ENCODE peak calls at places on chromosome 7, in eight cellular contexts. R, U, V, N, G, W, Q and H are unnamed samples.

GRCh38 chr7:140035400-140036223 is 27.1 kb downstream of the PARP12 start:
- DNase-seq in G (no peak), U (peak; percentile 75), N (no peak), R (no peak), V (peak; percentile 89), W (peak; percentile 81), Q (no peak), H (no peak)

GRCh38 chr7:31883761-31884164 is 186.4 kb downstream of the PDE1C start:
- DNase-seq in W (peak; percentile 64), G (no peak), U (peak; percentile 83), R (no peak), N (no peak), Q (no peak), V (peak; percentile 77), H (no peak)

GRCh38 chr7:151665363-151665762 is 145.7 kb upstream of the RHEB start:
- DNase-seq in V (no peak), W (peak; percentile 96), R (no peak), U (peak; percentile 92), G (no peak), N (no peak), Q (no peak), H (no peak)

GRCh38 chr7:4633012-4633411 is 49.1 kb upstream of the FOXK1 start:
- DNase-seq in G (no peak), W (peak; percentile 76), Q (no peak), N (peak; percentile 59), V (peak; percentile 77), R (peak; percentile 50), U (peak; percentile 56), H (no peak)

GRCh38 chr7:1187127-1187526 is 27.1 kb upstream of the ZFAND2A start:
- DNase-seq in R (no peak), Q (no peak), N (no peak), G (no peak), W (no peak), V (no peak), U (no peak), H (no peak)

GRCh38 chr7:5694221-5694754 is 87.2 kb downstream of the RNF216 start:
- DNase-seq in R (no peak), N (no peak), V (peak; percentile 23), Q (no peak), G (no peak), W (peak; percentile 97), U (peak; percentile 97), H (no peak)

GRCh38 chr7:131109757-131110293 is 217.9 kb upstream of the MKLN1 start:
- DNase-seq in N (peak; percentile 92), G (peak; percentile 75), R (peak; percentile 59), W (peak; percentile 78), V (peak; percentile 77), Q (peak; percentile 28), U (peak; percentile 80), H (peak; percentile 89)

GRCh38 chr7:36283711-36284130 is 105.9 kb upstream of the ANLN start:
- DNase-seq in Q (no peak), V (no peak), N (no peak), R (no peak), U (no peak), G (no peak), W (no peak), H (no peak)

GRCh38 chr7:21261627-21262564 is 166.0 kb upstream of the SP4 start:
- DNase-seq in Q (no peak), N (peak; percentile 22), G (peak; percentile 62), R (peak; percentile 32), V (peak; percentile 51), U (peak; percentile 13), W (peak; percentile 18), H (peak; percentile 64)

GRCh38 chr7:108570146-108570755 is 577 bp downstream of the DNAJB9 start:
- DNase-seq in R (peak; percentile 44), Q (no peak), W (peak; percentile 40), G (no peak), U (peak; percentile 55), V (peak; percentile 46), N (peak; percentile 43), H (peak; percentile 64)

GRCh38 chr7:46459942-46460341 is 538.9 kb upstream of the IGFBP3 start:
- DNase-seq in W (peak; percentile 17), G (no peak), N (no peak), U (no peak), V (no peak), R (no peak), Q (no peak), H (no peak)

GRCh38 chr7:138565451-138566114 is 105.5 kb downstream of the TRIM24 start:
- DNase-seq in R (peak; percentile 98), U (peak; percentile 75), W (peak; percentile 78), N (no peak), Q (no peak), G (no peak), V (no peak), H (peak; percentile 37)

GRCh38 chr7:79555571-79555970 is 102.1 kb upstream of the MAGI2 start:
- DNase-seq in U (no peak), R (no peak), N (no peak), V (peak; percentile 17), W (no peak), Q (no peak), G (no peak), H (no peak)

GRCh38 chr7:39954694-39955093 is 4.6 kb downstream of the CDK13 start:
- DNase-seq in N (no peak), V (no peak), R (no peak), W (no peak), G (no peak), U (no peak), Q (no peak), H (no peak)
- H3K4me3 ChIP-seq in N (peak overlapping the region; percentile 6), V (peak overlapping the region; percentile 92), R (peak overlapping the region; percentile 11), W (no peak overlapping the region), G (no peak overlapping the region), U (no peak overlapping the region), Q (no peak overlapping the region), H (no peak overlapping the region)

DNA sequence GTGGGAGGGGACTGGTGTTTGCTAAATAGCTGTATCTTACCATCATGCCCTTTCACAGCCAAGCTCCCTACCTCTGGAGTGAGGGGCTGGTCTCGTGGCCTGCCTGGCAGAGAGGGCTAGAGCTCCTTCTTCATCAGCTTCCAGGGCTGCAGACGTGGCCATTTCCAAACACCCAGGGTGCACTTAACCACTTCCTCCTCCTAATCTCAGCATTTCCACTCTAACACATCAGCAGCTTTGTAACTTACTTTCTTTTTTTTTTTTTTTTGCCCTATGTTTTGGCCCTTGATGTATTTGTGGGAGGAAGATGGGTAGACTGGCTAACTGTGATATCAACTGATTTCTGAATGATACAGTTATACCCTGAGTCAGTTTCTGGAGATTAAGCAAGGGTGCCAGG is 27.4 kb downstream of the LRRC4 start:
- DNase-seq in G (no peak), N (no peak), Q (no peak), R (no peak), U (no peak), V (no peak), W (no peak), H (no peak)
- H3K4me2 ChIP-seq in G (no peak overlapping the region), N (no peak overlapping the region), Q (no peak overlapping the region), R (no peak overlapping the region), U (no peak overlapping the region), V (no peak overlapping the region), W (no peak overlapping the region), H (no peak overlapping the region)

GRCh38 chr7:99380032-99380822 is 5.7 kb downstream of the ARPC1B start:
- DNase-seq in R (no peak), U (peak; percentile 39), G (no peak), N (peak; percentile 56), W (peak; percentile 44), V (no peak), Q (no peak), H (no peak)

GRCh38 chr7:99383791-99384370 is 9.4 kb downstream of the ARPC1B start:
- DNase-seq in N (no peak), W (no peak), R (no peak), G (no peak), V (no peak), Q (no peak), U (no peak), H (no peak)

GRCh38 chr7:99380823-99381663 is 6.5 kb downstream of the ARPC1B start:
- DNase-seq in G (no peak), V (no peak), W (no peak), N (no peak), U (no peak), R (peak; percentile 72), Q (no peak), H (no peak)

GRCh38 chr7:99383203-99383602 is 8.7 kb downstream of the ARPC1B start:
- DNase-seq in V (no peak), U (no peak), G (no peak), N (no peak), W (no peak), Q (no peak), R (no peak), H (no peak)

DNA sequence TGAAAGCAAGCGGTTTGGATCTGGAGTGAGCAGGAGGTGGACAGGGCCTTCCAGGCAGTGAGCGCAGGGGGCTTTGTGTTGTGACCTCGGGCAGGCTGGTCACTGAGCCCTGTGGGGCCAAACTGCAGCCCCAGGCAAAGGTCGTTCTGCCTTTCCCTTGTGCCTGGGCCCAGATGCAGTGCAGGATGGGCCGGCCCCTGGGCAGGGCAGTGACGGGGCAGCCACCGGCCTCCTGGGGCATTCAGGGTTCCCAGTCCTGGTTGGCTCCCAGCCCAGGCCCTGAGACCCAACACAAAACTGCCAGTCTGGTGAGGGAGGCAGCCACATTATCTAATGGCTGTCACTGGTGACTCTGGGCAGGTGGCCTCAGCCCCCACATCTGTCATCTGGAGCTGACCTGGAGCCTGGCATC is 7.1 kb downstream of the ARPC1B start:
- DNase-seq in N (no peak), W (no peak), G (no peak), Q (no peak), U (no peak), V (no peak), R (peak; percentile 48), H (no peak)
- H3K9ac ChIP-seq in N (no peak overlapping the region), W (no peak overlapping the region), G (no peak overlapping the region), Q (no peak overlapping the region), U (no peak overlapping the region), V (no peak overlapping the region), R (peak overlapping the region; percentile 63), H (no peak overlapping the region)

GRCh38 chr7:158431055-158431940 is 156.3 kb downstream of the PTPRN2 start:
- DNase-seq in V (no peak), W (no peak), Q (no peak), R (no peak), N (no peak), G (no peak), U (no peak), H (no peak)

GRCh38 chr7:158428842-158429753 is 158.5 kb downstream of the PTPRN2 start:
- DNase-seq in U (no peak), N (no peak), W (no peak), Q (no peak), R (no peak), G (no peak), V (no peak), H (no peak)

GRCh38 chr7:158430308-158431034 is 157.2 kb downstream of the PTPRN2 start:
- DNase-seq in G (no peak), W (no peak), U (no peak), R (no peak), Q (no peak), V (no peak), N (no peak), H (no peak)

GRCh38 chr7:158432369-158433270 is 155.0 kb downstream of the PTPRN2 start:
- DNase-seq in W (no peak), Q (no peak), G (no peak), R (peak; percentile 95), U (no peak), V (peak; percentile 90), N (no peak), H (no peak)

DNA sequence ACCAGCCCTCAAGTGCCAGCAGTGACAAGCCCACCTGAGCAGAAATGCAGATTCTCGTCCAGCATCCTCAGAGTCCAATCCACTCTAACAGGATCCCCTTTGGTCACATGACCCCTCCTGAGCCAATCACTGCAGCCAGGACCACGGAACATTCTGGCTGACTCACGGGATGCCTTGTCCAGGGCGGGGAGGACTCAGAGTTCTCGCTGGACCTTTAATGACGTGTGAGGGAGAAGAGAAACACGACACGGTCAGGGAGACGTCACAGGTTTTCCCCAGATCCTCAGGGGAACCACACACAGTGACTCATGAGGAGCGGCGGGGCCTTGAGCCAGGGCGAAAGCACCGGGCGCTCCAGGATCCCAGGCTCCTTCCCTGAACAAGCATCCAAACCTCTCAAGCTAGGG is 155.7 kb downstream of the PTPRN2 start:
- DNase-seq in N (peak; percentile 48), W (peak; percentile 28), Q (no peak), U (peak; percentile 41), R (peak; percentile 28), V (peak; percentile 90), G (no peak), H (no peak)
- H3K4me3 ChIP-seq in N (no peak overlapping the region), W (no peak overlapping the region), Q (no peak overlapping the region), U (no peak overlapping the region), R (peak overlapping the region; percentile 47), V (peak overlapping the region; percentile 52), G (no peak overlapping the region), H (no peak overlapping the region)